ENCODE peak calls at places on chromosomes 12 and 14, in seven cellular contexts. A is H54; G is stimulated activated naive CD8-positive, alpha-beta T cell treated with anti-CD3 and anti-CD28 coated beads, Interleukin-15, Interleukin-2, amounts not matched to agents 100 U/mL and 50 U/mL, for 24 hours; S is choroid plexus epithelial cell; K is memory B cell; Y is stimulated activated naive B cell treated with anti-CD40 and anti-IgM and Interleukin-4, amounts not matched to agents 10 μg/mL and 1 μg/mL and 100 μg/mL, for 72 hours; U is esophagus squamous epithelium. Q is an unnamed sample.

GRCh38 chr12:96861656-96862055 is 45.4 kb upstream of the NEDD1 start:
- DNase-seq in A (no peak), G (no peak), S (no peak), K (no peak), Y (no peak), U (no peak), Q (no peak)

GRCh38 chr12:109277255-109277898 is 31.7 kb downstream of the FOXN4 start:
- DNase-seq in A (no peak), G (no peak), S (no peak), K (no peak), Y (no peak), U (no peak), Q (no peak)

GRCh38 chr12:86914716-86915115 is 658.5 kb upstream of the MGAT4C start:
- DNase-seq in A (no peak), G (no peak), S (peak), K (no peak), Y (no peak), U (no peak), Q (peak)

GRCh38 chr12:1351926-1352325 is 242.5 kb downstream of the FBXL14 start:
- DNase-seq in A (no peak), G (no peak), S (peak), K (no peak), Y (no peak), U (no peak), Q (no peak)

GRCh38 chr14:78403278-78403815 is 233.2 kb downstream of the NRXN3 start:
- DNase-seq in A (no peak), G (no peak), S (peak), K (no peak), Y (no peak), U (no peak), Q (no peak)

GRCh38 chr14:50955373-50956043 is 11.2 kb upstream of the PYGL start:
- DNase-seq in A (peak), G (peak), S (peak), K (no peak), Y (no peak), U (no peak), Q (peak)

GRCh38 chr12:47808574-47809380 is 10.9 kb downstream of the HDAC7 start:
- DNase-seq in A (peak), G (peak), S (no peak), K (peak), Y (no peak), U (no peak), Q (no peak)

GRCh38 chr14:24692382-24693352 is 58.7 kb upstream of the GZMB start:
- DNase-seq in A (no peak), G (peak), S (no peak), K (no peak), Y (no peak), U (no peak), Q (no peak)

GRCh38 chr14:103118019-103118662 is 5.1 kb upstream of the TNFAIP2 start:
- DNase-seq in A (no peak), G (no peak), S (no peak), K (no peak), Y (no peak), U (no peak), Q (peak)

GRCh38 chr12:100295764-100296555 is 29.0 kb downstream of the SCYL2 start:
- DNase-seq in A (no peak), G (no peak), S (peak), K (no peak), Y (no peak), U (no peak), Q (no peak)

GRCh38 chr14:29278301-29278700 is 511.7 kb downstream of the FOXG1 start:
- DNase-seq in A (no peak), G (no peak), S (peak), K (no peak), Y (no peak), U (no peak), Q (no peak)

GRCh38 chr12:84986586-84986985 is 49.5 kb downstream of the TSPAN19 start:
- DNase-seq in A (no peak), G (no peak), S (no peak), K (no peak), Y (no peak), U (no peak), Q (no peak)

GRCh38 chr14:87934185-87934584 is 58.8 kb downstream of the GALC start:
- DNase-seq in A (no peak), G (no peak), S (peak), K (no peak), Y (no peak), U (no peak), Q (no peak)

GRCh38 chr14:88264116-88264515 is 59.0 kb downstream of the KCNK10 start:
- DNase-seq in A (no peak), G (no peak), S (no peak), K (no peak), Y (no peak), U (no peak), Q (no peak)

GRCh38 chr12:65649126-65649525 is 175.2 kb upstream of the HMGA2 start:
- DNase-seq in A (peak), G (no peak), S (peak), K (no peak), Y (no peak), U (no peak), Q (no peak)